ENCODE peak calls at places on chromosomes 13 and 19, in four cellular contexts. D is putamen, H is frontal cortex, R is lower leg skin. O is an unnamed sample.

GRCh38 chr13:79404361-79404760 is 1.7 kb downstream of the RBM26 start:
- DNase-seq in D (no peak), R (no peak), H (no peak), O (no peak)

GRCh38 chr13:78816592-78816991 is 157.6 kb upstream of the OBI1 start:
- DNase-seq in H (no peak), D (no peak), R (no peak), O (no peak)

GRCh38 chr19:33373701-33374405 is at the start of gene CEBPG:
- DNase-seq in D (no peak), R (peak), H (peak), O (no peak)

GRCh38 chr13:109968876-109969577 is 182.6 kb upstream of the IRS2 start:
- DNase-seq in R (peak), H (no peak), D (no peak), O (no peak)

GRCh38 chr13:40478775-40479174 is 187.7 kb downstream of the FOXO1 start:
- DNase-seq in R (peak), D (no peak), H (no peak), O (peak)

GRCh38 chr13:44755872-44756271 is 179.7 kb upstream of the TSC22D1 start:
- DNase-seq in R (no peak), H (no peak), D (no peak), O (no peak)

GRCh38 chr19:5125797-5126497 is 157.0 kb downstream of the KDM4B start:
- DNase-seq in R (no peak), D (no peak), H (no peak), O (no peak)

GRCh38 chr13:29624997-29625396 is 29.5 kb upstream of the SLC7A1 start:
- DNase-seq in D (no peak), H (no peak), R (no peak), O (no peak)

GRCh38 chr13:72932250-72932649 is 126.6 kb upstream of the KLF5 start:
- DNase-seq in D (no peak), R (no peak), H (no peak), O (no peak)

GRCh38 chr19:39692166-39692565 is 12.1 kb upstream of the LGALS14 start:
- DNase-seq in H (no peak), D (no peak), R (no peak), O (no peak)

GRCh38 chr13:28059214-28059613 is 41.2 kb downstream of the FLT3 start:
- DNase-seq in H (no peak), D (no peak), R (no peak), O (peak)

GRCh38 chr19:56355517-56355916 is 37.8 kb downstream of the ZNF582 start:
- DNase-seq in H (no peak), D (no peak), R (no peak), O (no peak)

GRCh38 chr19:3781603-3782002 is 4.6 kb downstream of the MATK start:
- DNase-seq in H (no peak), R (no peak), D (no peak), O (no peak)

GRCh38 chr19:58367698-58368454 is 5.3 kb upstream of the ZNF497 start:
- DNase-seq in R (no peak), D (no peak), H (no peak), O (no peak)